ENCODE peak calls at places on chromosomes 2 and 18, in seven cellular contexts. V is fibroblast of the conjunctiva; D is foreskin keratinocyte; E is activated CD4-positive, CD25-positive, alpha-beta regulatory T cell; J is T-helper 1 cell; S is left ventricle myocardium inferior; L is activated effector memory CD4-positive, alpha-beta T cell treated with anti-CD3 and anti-CD28 coated beads, Interleukin-2, amount 50 U/mL, for 16 hours. B is an unnamed sample.
A peak's percentile ranks its signal among the peaks of the same experiment; 100 is the strongest.

GRCh38 chr2:44602446-44602845 is 240.7 kb downstream of the CAMKMT start:
- DNase-seq in L (no peak), D (no peak), V (no peak), J (no peak), E (no peak), S (no peak), B (no peak)

GRCh38 chr2:139864821-139865302 is 1084.7 kb upstream of the NXPH2 start:
- DNase-seq in D (peak; percentile 87), J (no peak), S (no peak), V (no peak), E (no peak), L (no peak), B (no peak)

GRCh38 chr2:172095146-172095904 is 7.4 kb downstream of the DLX2 start:
- DNase-seq in V (peak; percentile 44), S (peak; percentile 28), L (peak; percentile 88), J (peak; percentile 65), E (peak; percentile 27), D (peak; percentile 83), B (peak; percentile 72)

GRCh38 chr2:99470957-99471356 is 18.9 kb downstream of the REV1 start:
- DNase-seq in J (no peak), L (no peak), S (no peak), V (no peak), D (no peak), E (no peak), B (no peak)

GRCh38 chr2:46508312-46508711 is 28.9 kb downstream of the TMEM247 start:
- DNase-seq in V (no peak), E (no peak), J (no peak), L (no peak), D (no peak), S (no peak), B (no peak)

GRCh38 chr18:60202702-60203101 is 169.9 kb downstream of the MC4R start:
- DNase-seq in L (no peak), J (no peak), D (no peak), S (no peak), V (no peak), E (no peak), B (no peak)

GRCh38 chr2:232328516-232329460 is 49.8 kb upstream of the ALPP start:
- DNase-seq in E (no peak), L (peak; percentile 62), D (no peak), S (peak; percentile 1), V (no peak), J (no peak), B (peak; percentile 53)

GRCh38 chr18:23738575-23738974 is 49.3 kb downstream of the LAMA3 start:
- DNase-seq in J (no peak), V (no peak), E (no peak), L (no peak), D (no peak), S (no peak), B (no peak)

GRCh38 chr2:36486546-36487044 is 111.4 kb downstream of the FEZ2 start:
- DNase-seq in E (no peak), S (no peak), J (no peak), V (peak; percentile 31), D (peak; percentile 51), L (no peak), B (no peak)

GRCh38 chr2:198098918-198099317 is 294.5 kb downstream of the PLCL1 start:
- DNase-seq in V (no peak), L (no peak), S (no peak), E (no peak), D (no peak), J (no peak), B (no peak)

GRCh38 chr2:202036601-202037037 is 3.0 kb downstream of the FZD7 start:
- DNase-seq in L (no peak), E (no peak), J (no peak), V (no peak), S (no peak), D (no peak), B (no peak)

GRCh38 chr2:227456141-227456540 is 15.8 kb upstream of the AGFG1 start:
- DNase-seq in V (no peak), J (no peak), E (no peak), D (no peak), S (no peak), L (no peak), B (no peak)

GRCh38 chr18:67428148-67428547 is 88.4 kb downstream of the DSEL start:
- DNase-seq in V (no peak), L (no peak), J (no peak), S (no peak), E (no peak), D (no peak), B (no peak)

GRCh38 chr2:60424233-60424632 is 129.2 kb downstream of the BCL11A start:
- DNase-seq in S (no peak), L (no peak), E (no peak), D (no peak), V (no peak), J (no peak), B (no peak)

GRCh38 chr2:102764083-102764482 is 2.3 kb downstream of the TMEM182 start:
- DNase-seq in D (no peak), J (no peak), V (no peak), L (no peak), E (no peak), S (no peak), B (no peak)

GRCh38 chr18:1050012-1050657 is 145.5 kb downstream of the ADCYAP1 start:
- DNase-seq in V (no peak), S (no peak), E (no peak), J (no peak), L (no peak), D (no peak), B (no peak)

GRCh38 chr18:47265197-47265596 is 13.7 kb upstream of the SKOR2 start:
- DNase-seq in E (no peak), J (no peak), D (no peak), L (no peak), S (no peak), V (no peak), B (no peak)

GRCh38 chr18:49183921-49184320 is 233.2 kb upstream of the SMAD7 start:
- DNase-seq in J (no peak), E (no peak), V (no peak), S (no peak), D (no peak), L (no peak), B (no peak)

GRCh38 chr2:88626171-88627054 is 851 bp downstream of the EIF2AK3 start:
- DNase-seq in V (no peak), D (no peak), L (peak; percentile 82), E (peak; percentile 32), S (peak; percentile 27), J (peak; percentile 42), B (peak; percentile 51)

GRCh38 chr2:145158051-145158586 is 638.2 kb upstream of the ZEB2 start:
- DNase-seq in V (peak; percentile 95), S (peak; percentile 64), E (no peak), J (no peak), L (no peak), D (no peak), B (no peak)

GRCh38 chr18:55142413-55142812 is 183.2 kb upstream of the CCDC68 start:
- DNase-seq in J (no peak), E (no peak), S (no peak), V (no peak), L (no peak), D (no peak), B (no peak)

GRCh38 chr2:226489765-226490164 is 309.9 kb downstream of the IRS1 start:
- DNase-seq in D (peak; percentile 75), S (no peak), L (no peak), E (no peak), J (no peak), V (peak; percentile 68), B (no peak)

GRCh38 chr18:50340078-50340477 is 34.8 kb upstream of the SKA1 start:
- DNase-seq in S (no peak), D (no peak), J (no peak), V (no peak), E (no peak), L (no peak), B (no peak)

GRCh38 chr2:69973335-69973735 is 11.9 kb upstream of the ASPRV1 start:
- DNase-seq in J (no peak), S (no peak), E (no peak), L (no peak), V (peak; percentile 21), D (no peak), B (no peak)

GRCh38 chr2:86498468-86499260 is 57.5 kb downstream of the KDM3A start:
- DNase-seq in L (no peak), E (no peak), J (no peak), D (peak; percentile 79), S (no peak), V (no peak), B (no peak)

GRCh38 chr2:207768891-207769596 is 662 bp downstream of the FZD5 start:
- DNase-seq in J (no peak), V (no peak), S (no peak), D (peak; percentile 37), L (no peak), E (no peak), B (no peak)

GRCh38 chr2:192327576-192327975 is 132.8 kb upstream of the TMEFF2 start:
- DNase-seq in V (no peak), L (no peak), D (no peak), S (no peak), E (no peak), J (no peak), B (no peak)

GRCh38 chr2:11073791-11074190 is 81.5 kb upstream of the SLC66A3 start:
- DNase-seq in S (no peak), V (no peak), D (no peak), E (no peak), L (no peak), J (no peak), B (no peak)

GRCh38 chr2:10205201-10205475 is 82.6 kb downstream of the RRM2 start:
- DNase-seq in E (no peak), J (no peak), V (no peak), D (no peak), S (no peak), L (no peak), B (no peak)

GRCh38 chr2:158741631-158742030 is 53.5 kb upstream of the DAPL1 start:
- DNase-seq in E (no peak), J (no peak), V (no peak), S (peak; percentile 62), L (no peak), D (no peak), B (no peak)

GRCh38 chr2:10400978-10401951 is 46.9 kb downstream of the ODC1 start:
- DNase-seq in D (no peak), S (no peak), V (no peak), E (no peak), J (no peak), L (no peak), B (no peak)

GRCh38 chr18:12015697-12016062 is 34.4 kb downstream of the IMPA2 start:
- DNase-seq in L (no peak), S (peak; percentile 72), D (no peak), E (no peak), V (peak; percentile 57), J (no peak), B (no peak)

GRCh38 chr18:31134988-31135529 is 27.6 kb downstream of the DSC1 start:
- DNase-seq in S (no peak), J (no peak), L (no peak), V (no peak), E (no peak), D (no peak), B (no peak)

GRCh38 chr2:133667085-133667484 is 98.8 kb upstream of the NCKAP5 start:
- DNase-seq in V (no peak), D (peak; percentile 66), L (no peak), S (no peak), J (no peak), E (no peak), B (no peak)

GRCh38 chr2:10274376-10274775 is 28.3 kb upstream of the HPCAL1 start:
- DNase-seq in J (no peak), D (no peak), V (no peak), L (peak; percentile 37), E (no peak), S (no peak), B (no peak)

GRCh38 chr2:113977660-113978523 is 88.0 kb downstream of the ACTR3 start:
- DNase-seq in D (peak; percentile 90), L (no peak), S (no peak), V (no peak), E (no peak), J (no peak), B (no peak)

GRCh38 chr18:79343567-79344207 is 52.0 kb upstream of the NFATC1 start:
- DNase-seq in S (no peak), E (no peak), V (no peak), D (no peak), L (no peak), J (no peak), B (no peak)

GRCh38 chr2:86593266-86593665 is 30.0 kb upstream of the CHMP3 start:
- DNase-seq in V (no peak), E (no peak), J (no peak), S (no peak), L (no peak), D (no peak), B (no peak)